ENCODE peak calls at places on chromosomes 5 and 9, in four cellular contexts. W is H1, G is HepG2, K is GM12878. C is an unnamed sample.
A peak's percentile ranks its signal among the peaks of the same experiment; 100 is the strongest.

GRCh38 chr5:42583322-42583721 is 160.1 kb downstream of the GHR start:
- DNase-seq in K (peak; percentile 2), W (peak; percentile 54), G (peak; percentile 64), C (peak; percentile 71)

GRCh38 chr5:127564002-127564769 is 46.7 kb downstream of the PRRC1 start:
- DNase-seq in K (no peak), G (peak; percentile 57), W (no peak), C (peak; percentile 27)

GRCh38 chr9:135128035-135128670 is 40.7 kb downstream of the OLFM1 start:
- DNase-seq in K (no peak), W (no peak), G (no peak), C (no peak)

GRCh38 chr9:136847065-136847826 is 2.0 kb upstream of the PHPT1 start:
- DNase-seq in K (no peak), W (peak; percentile 86), G (peak; percentile 53), C (peak; percentile 81)

GRCh38 chr5:129771058-129771838 is 23.4 kb downstream of the MINAR2 start:
- DNase-seq in W (peak; percentile 70), G (peak; percentile 59), K (peak; percentile 4), C (peak; percentile 49)

GRCh38 chr5:72141440-72142271 is 34.4 kb downstream of the MAP1B start:
- DNase-seq in W (no peak), K (no peak), G (no peak), C (no peak)

GRCh38 chr5:124743534-124744169 is 2.8 kb downstream of the ZNF608 start:
- DNase-seq in W (peak; percentile 41), K (no peak), G (no peak), C (no peak)

GRCh38 chr5:170233358-170233892 is 640 bp downstream of the C5orf58 start:
- DNase-seq in W (no peak), G (no peak), K (no peak), C (no peak)

GRCh38 chr5:160970605-160971191 is 118.7 kb upstream of the ATP10B start:
- DNase-seq in G (no peak), W (no peak), K (no peak), C (no peak)

GRCh38 chr9:72271617-72272478 is 93.2 kb downstream of the ZFAND5 start:
- DNase-seq in W (peak; percentile 67), G (peak; percentile 46), K (no peak), C (peak; percentile 64)

GRCh38 chr9:137138058-137138697 is 776 bp upstream of the GRIN1 start:
- DNase-seq in G (no peak), K (no peak), W (peak; percentile 87), C (peak; percentile 52)

GRCh38 chr5:138694146-138694545 is 59.1 kb upstream of the CTNNA1 start:
- DNase-seq in W (no peak), G (no peak), K (no peak), C (no peak)

GRCh38 chr5:177301503-177302165 is 1.9 kb downstream of the RAB24 start:
- DNase-seq in K (no peak), W (no peak), G (no peak), C (no peak)
- TF ChIP-seq YY1 in K (no peak), W (no peak), G (no peak), C (no peak)

DNA sequence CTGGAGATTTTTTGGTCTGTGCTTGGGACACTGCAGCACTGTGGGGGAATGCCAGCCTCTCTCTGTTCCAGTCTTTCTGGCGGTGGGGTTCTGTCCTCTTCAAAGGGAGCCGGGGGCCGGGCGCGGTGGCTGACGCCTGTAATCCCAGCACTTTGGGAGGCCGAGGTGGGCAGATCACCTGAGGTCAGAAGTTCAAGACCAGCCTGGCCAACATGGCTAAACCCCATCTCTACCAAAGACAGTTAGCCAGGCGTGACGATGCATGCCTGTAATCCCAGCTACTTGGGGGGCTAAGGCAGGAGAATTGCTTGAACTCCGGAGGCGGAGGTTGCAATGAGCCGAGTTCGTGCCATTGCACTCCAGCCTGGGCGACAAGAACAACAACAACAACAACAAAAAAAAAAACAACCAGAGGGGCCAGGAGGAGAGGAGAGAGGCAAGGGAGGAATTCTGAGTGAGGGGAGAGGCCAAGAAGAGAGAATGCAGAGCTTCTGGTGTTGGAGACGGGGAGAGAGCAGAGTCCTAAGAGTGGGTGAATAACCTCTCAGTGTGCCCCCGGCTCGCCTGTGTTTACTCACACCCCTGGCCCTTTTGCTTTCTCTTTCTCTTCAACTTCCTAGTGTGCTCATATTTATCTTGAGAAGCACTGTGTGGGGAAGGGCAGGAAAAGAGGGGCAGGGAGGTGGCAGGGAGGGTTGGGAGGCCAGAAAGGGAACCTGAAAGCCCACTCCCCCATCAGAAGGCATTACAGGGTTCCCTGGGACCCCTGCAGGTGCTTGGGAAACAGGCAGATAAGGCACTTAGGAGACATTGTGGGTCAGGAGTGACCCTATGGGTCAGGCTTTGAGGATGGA is 3.2 kb upstream of the SET start:
- DNase-seq in G (no peak), K (no peak), W (no peak), C (no peak)
- TF ChIP-seq HDAC6 in G (no peak), K (no peak), W (no peak), C (no peak)

DNA sequence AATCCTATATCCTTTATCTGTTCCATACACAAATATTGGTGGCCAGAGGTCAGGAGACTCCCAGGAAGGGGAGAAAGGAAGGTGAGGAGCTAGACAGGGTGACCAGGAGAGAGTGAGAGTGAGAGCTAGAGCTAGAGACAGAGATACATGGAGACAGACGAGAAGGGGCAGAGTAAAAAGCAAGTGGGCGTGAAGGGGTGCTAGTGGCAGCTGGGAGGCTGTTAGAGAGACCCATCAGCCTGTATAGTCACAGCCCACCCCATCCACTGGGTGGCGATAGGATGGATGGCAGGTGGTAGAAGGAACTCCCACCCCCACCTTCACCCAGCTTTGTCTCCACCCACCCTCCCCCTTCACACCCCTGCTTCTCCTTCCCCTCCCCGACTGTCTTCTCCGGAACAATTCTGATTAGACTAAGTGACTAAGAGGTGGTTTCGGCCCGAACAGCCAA is 32.8 kb downstream of the PCDH1 start:
- DNase-seq in G (no peak), K (no peak), W (no peak), C (peak; percentile 74)
- TF ChIP-seq YY1 in G (no peak), K (no peak), W (no peak), C (no peak)

GRCh38 chr5:153551537-153552079 is 61.1 kb downstream of the GRIA1 start:
- DNase-seq in K (no peak), W (no peak), G (no peak), C (no peak)
- TF ChIP-seq HDAC6 in K (no peak), W (no peak), G (no peak), C (no peak)

DNA sequence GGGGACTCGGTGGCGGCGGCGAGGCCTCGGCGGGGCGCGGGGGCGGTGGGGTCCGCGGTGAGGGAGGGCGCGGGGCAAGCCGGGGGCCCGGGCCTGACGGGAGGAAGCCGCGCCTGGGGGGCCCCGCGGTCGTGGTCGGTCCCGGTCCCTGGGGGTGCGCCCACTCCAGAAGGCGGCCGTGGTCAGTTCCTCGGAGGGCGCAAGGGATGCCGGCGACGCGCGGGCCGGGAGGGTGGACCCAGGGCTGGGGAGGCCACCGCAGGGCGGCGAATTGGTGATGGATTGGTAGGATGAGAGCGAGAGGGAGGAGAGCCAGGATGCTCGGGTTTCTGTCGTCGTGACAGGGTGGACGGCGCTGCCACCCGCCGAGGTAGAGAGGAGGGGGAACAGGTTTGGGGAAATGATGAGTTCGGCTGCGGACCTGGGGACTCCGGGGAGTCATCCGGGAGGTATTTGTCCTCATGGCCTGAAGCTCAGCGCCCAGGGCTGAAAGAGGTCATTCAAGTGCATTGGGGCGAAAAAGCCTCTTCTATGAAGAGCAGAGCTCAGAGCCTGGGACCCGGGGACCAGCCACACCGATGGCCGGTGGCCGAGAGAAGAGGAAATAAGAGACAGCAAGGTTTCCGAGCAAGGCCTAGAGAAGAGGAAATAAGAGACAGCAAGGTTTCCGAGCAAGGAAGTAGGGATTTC is 542 bp downstream of the GNG10 start:
- DNase-seq in G (no peak), K (no peak), W (peak; percentile 67), C (peak; percentile 41)
- TF ChIP-seq YY1 in G (no peak), K (no peak), W (no peak), C (no peak)

C was measured in K562.